ENCODE peak calls at places on chromosomes 7 and 10, in eight cellular contexts. E is fibroblast of lung, F is spleen, M is cardiac muscle cell, L is caudate nucleus, O is HepG2, P is PC-9, Q is SJSA1. K is an unnamed sample.

GRCh38 chr10:16799621-16800020 is 17.6 kb downstream of the RSU1 start:
- DNase-seq in E (no peak), F (no peak), M (no peak), L (no peak), O (no peak), P (no peak), Q (no peak), K (no peak)

GRCh38 chr10:48684792-48685651 is at the start of gene WDFY4:
- DNase-seq in E (no peak), F (peak; percentile 88), M (no peak), L (no peak), O (no peak), P (no peak), Q (no peak), K (peak; percentile 40)

GRCh38 chr7:144629011-144629410 is 206.8 kb downstream of the TPK1 start:
- DNase-seq in E (no peak), F (no peak), M (no peak), L (no peak), O (no peak), P (no peak), Q (no peak), K (no peak)

GRCh38 chr10:89567566-89568245 is 32.3 kb upstream of the SLC16A12 start:
- DNase-seq in E (no peak), F (no peak), M (no peak), L (no peak), O (no peak), P (no peak), Q (no peak), K (no peak)

GRCh38 chr10:69963835-69964710 is 88.6 kb upstream of the MACROH2A2 start:
- DNase-seq in E (no peak), F (no peak), M (no peak), L (no peak), O (no peak), P (no peak), Q (peak; percentile 34), K (no peak)

GRCh38 chr7:101740981-101741725 is 76.3 kb upstream of the CUX1 start:
- DNase-seq in E (no peak), F (no peak), M (no peak), L (no peak), O (no peak), P (no peak), Q (no peak), K (no peak)

GRCh38 chr7:127620406-127621233 is 2.7 kb upstream of the PAX4 start:
- DNase-seq in E (no peak), F (no peak), M (no peak), L (peak; percentile 35), O (no peak), P (no peak), Q (no peak), K (no peak)

GRCh38 chr10:101958691-101959090 is 97.3 kb downstream of the ARMH3 start:
- DNase-seq in E (no peak), F (no peak), M (no peak), L (no peak), O (no peak), P (no peak), Q (no peak), K (no peak)

GRCh38 chr10:18377898-18378297 is 237.7 kb downstream of the CACNB2 start:
- DNase-seq in E (no peak), F (no peak), M (no peak), L (no peak), O (no peak), P (no peak), Q (no peak), K (no peak)

GRCh38 chr7:140639366-140640053 is 1.1 kb downstream of the DENND2A start:
- DNase-seq in E (peak; percentile 71), F (peak; percentile 62), M (no peak), L (no peak), O (no peak), P (no peak), Q (peak; percentile 93), K (no peak)

GRCh38 chr7:147207988-147208387 is 1091.4 kb downstream of the CNTNAP2 start:
- DNase-seq in E (no peak), F (no peak), M (no peak), L (no peak), O (no peak), P (no peak), Q (no peak), K (no peak)
- H3K27ac ChIP-seq in E (no peak overlapping the region), F (no peak overlapping the region), M (no peak overlapping the region), L (no peak overlapping the region), O (no peak overlapping the region), P (no peak overlapping the region), Q (no peak overlapping the region), K (no peak overlapping the region)

GRCh38 chr10:3805227-3805790 is 20.3 kb upstream of the KLF6 start:
- DNase-seq in E (peak; percentile 75), F (no peak), M (no peak), L (no peak), O (no peak), P (peak; percentile 13), Q (peak; percentile 69), K (no peak)

GRCh38 chr10:3803295-3803883 is 18.4 kb upstream of the KLF6 start:
- DNase-seq in E (no peak), F (no peak), M (no peak), L (no peak), O (no peak), P (no peak), Q (no peak), K (no peak)

GRCh38 chr10:3803884-3804741 is 19.1 kb upstream of the KLF6 start:
- DNase-seq in E (no peak), F (no peak), M (no peak), L (no peak), O (no peak), P (no peak), Q (no peak), K (no peak)

GRCh38 chr10:3802526-3803002 is 17.6 kb upstream of the KLF6 start:
- DNase-seq in E (no peak), F (no peak), M (no peak), L (no peak), O (no peak), P (no peak), Q (no peak), K (no peak)

GRCh38 chr10:3801558-3802192 is 16.7 kb upstream of the KLF6 start:
- DNase-seq in E (no peak), F (no peak), M (no peak), L (no peak), O (no peak), P (no peak), Q (no peak), K (no peak)
- H3K27ac ChIP-seq in E (no peak overlapping the region), F (no peak overlapping the region), M (peak overlapping the region; percentile 10), L (no peak overlapping the region), O (no peak overlapping the region), P (no peak overlapping the region), Q (no peak overlapping the region), K (no peak overlapping the region)

DNA sequence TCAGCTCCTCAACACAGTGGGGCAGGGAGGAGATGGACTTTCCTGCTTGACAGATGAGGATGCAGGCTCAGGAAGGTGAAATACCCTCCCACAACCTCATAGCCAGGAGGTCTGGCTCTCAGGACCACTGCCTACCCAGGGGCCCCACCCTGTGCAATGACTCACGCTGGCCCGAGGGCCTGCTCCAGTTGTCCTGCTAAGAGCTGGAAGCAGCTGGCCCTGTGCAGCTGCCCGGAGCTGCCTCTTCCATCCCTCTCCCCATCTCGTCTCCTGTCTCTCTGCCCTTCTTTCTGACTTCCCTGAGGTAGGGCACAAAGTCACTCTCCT is 123.9 kb downstream of the ZMIZ1 start:
- DNase-seq in E (peak; percentile 56), F (no peak), M (no peak), L (no peak), O (no peak), P (peak; percentile 82), Q (peak; percentile 85), K (no peak)
- H3K27ac ChIP-seq in E (peak overlapping the region; percentile 53), F (peak overlapping the region; percentile 84), M (peak overlapping the region; percentile 45), L (no peak overlapping the region), O (no peak overlapping the region), P (peak overlapping the region; percentile 17), Q (peak overlapping the region; percentile 26), K (no peak overlapping the region)

DNA sequence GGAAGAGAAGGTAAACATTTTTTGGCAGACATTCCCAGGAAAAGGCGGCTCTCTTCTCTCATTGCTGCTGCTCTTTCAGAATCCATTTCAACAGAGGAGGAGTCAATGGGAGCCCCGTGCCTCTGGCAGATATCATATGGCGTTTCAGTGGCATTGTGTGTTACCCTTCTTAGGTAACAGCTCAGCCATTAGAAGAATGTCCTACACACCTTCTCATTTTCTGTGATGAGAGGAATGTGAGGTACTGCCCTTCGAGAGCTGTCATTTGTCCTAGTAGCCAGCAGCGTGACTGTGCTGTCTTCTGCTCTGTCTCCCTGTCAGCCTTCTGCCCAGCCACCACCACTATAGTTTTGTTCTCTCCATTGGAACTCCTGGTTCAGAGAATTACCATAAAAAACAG is 102.4 kb downstream of the EGFR start:
- DNase-seq in E (no peak), F (no peak), M (no peak), L (no peak), O (no peak), P (peak; percentile 67), Q (no peak), K (no peak)
- H3K27ac ChIP-seq in E (peak overlapping the region; percentile 41), F (peak overlapping the region; percentile 35), M (no peak overlapping the region), L (no peak overlapping the region), O (no peak overlapping the region), P (peak overlapping the region; percentile 79), Q (no peak overlapping the region), K (peak overlapping the region; percentile 50)

GRCh38 chr7:30938435-30939316 is 25.1 kb upstream of the GHRHR start:
- DNase-seq in E (peak; percentile 64), F (peak; percentile 90), M (peak; percentile 87), L (peak; percentile 67), O (peak; percentile 61), P (peak; percentile 88), Q (peak; percentile 76), K (peak; percentile 91)
- H3K27ac ChIP-seq in E (no peak overlapping the region), F (no peak overlapping the region), M (peak overlapping the region; percentile 58), L (no peak overlapping the region), O (no peak overlapping the region), P (no peak overlapping the region), Q (no peak overlapping the region), K (peak overlapping the region; percentile 82)

GRCh38 chr10:110414563-110415309 is 83.0 kb upstream of the DUSP5 start:
- DNase-seq in E (no peak), F (peak; percentile 91), M (no peak), L (peak; percentile 13), O (peak; percentile 35), P (peak; percentile 88), Q (peak; percentile 91), K (peak; percentile 80)
- H3K27ac ChIP-seq in E (no peak overlapping the region), F (peak overlapping the region; percentile 64), M (peak overlapping the region; percentile 85), L (no peak overlapping the region), O (no peak overlapping the region), P (peak overlapping the region; percentile 100), Q (peak overlapping the region; percentile 24), K (no peak overlapping the region)

GRCh38 chr10:74593470-74593869 is 232.9 kb upstream of the KAT6B start:
- DNase-seq in E (peak; percentile 98), F (no peak), M (no peak), L (no peak), O (no peak), P (no peak), Q (no peak), K (no peak)
- H3K27ac ChIP-seq in E (no peak overlapping the region), F (peak overlapping the region; percentile 20), M (no peak overlapping the region), L (no peak overlapping the region), O (no peak overlapping the region), P (no peak overlapping the region), Q (no peak overlapping the region), K (peak overlapping the region; percentile 45)

DNA sequence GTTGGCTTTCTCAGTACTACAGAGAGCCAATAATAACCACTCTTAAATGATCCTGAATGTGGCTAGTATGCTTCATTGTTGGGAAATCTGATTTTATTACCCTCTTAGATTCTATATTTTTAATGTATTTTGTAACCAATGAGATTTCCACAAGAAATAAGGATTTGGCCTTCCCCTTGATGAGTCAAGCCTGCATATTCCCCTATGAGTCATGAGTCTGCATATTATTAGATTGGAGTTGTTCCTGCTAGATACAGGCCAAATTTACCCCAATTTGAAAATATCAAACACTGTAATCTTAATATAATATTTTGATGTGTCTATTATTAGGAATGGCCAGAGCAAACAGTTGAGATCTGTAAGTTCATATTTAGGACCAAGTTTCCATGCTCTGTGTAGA is 793.3 kb downstream of the NRG3 start:
- DNase-seq in E (no peak), F (no peak), M (no peak), L (no peak), O (no peak), P (no peak), Q (no peak), K (no peak)
- H3K27ac ChIP-seq in E (no peak overlapping the region), F (no peak overlapping the region), M (no peak overlapping the region), L (peak overlapping the region; percentile 4), O (no peak overlapping the region), P (no peak overlapping the region), Q (no peak overlapping the region), K (no peak overlapping the region)

K was measured in transverse colon.